ENCODE peak calls at places on chromosome 21, in seven cellular contexts. A, J, B, S, X, D and I are unnamed samples.
A peak's percentile ranks its signal among the peaks of the same experiment; 100 is the strongest.

GRCh38 chr21:25879203-25879602 is 144.4 kb downstream of the GABPA start:
- DNase-seq in A (no peak), J (no peak), B (no peak), S (no peak), X (peak; percentile 67), D (no peak), I (no peak)

GRCh38 chr21:21851657-21852056 is 853.4 kb downstream of the NCAM2 start:
- DNase-seq in A (no peak), J (no peak), B (no peak), S (no peak), X (no peak), D (no peak), I (peak; percentile 13)

GRCh38 chr21:28207776-28208175 is 784.9 kb downstream of the LTN1 start:
- DNase-seq in A (no peak), J (no peak), B (no peak), S (no peak), X (no peak), D (peak; percentile 12), I (peak; percentile 83)

GRCh38 chr21:31862078-31862477 is 10.7 kb upstream of the HUNK start:
- DNase-seq in A (no peak), J (no peak), B (no peak), S (no peak), X (no peak), D (no peak), I (no peak)

GRCh38 chr21:14096172-14096571 is 114.6 kb downstream of the LIPI start:
- DNase-seq in A (peak; percentile 36), J (no peak), B (no peak), S (no peak), X (no peak), D (no peak), I (no peak)

GRCh38 chr21:35829014-35829525 is 231.3 kb downstream of the SETD4 start:
- DNase-seq in A (no peak), J (no peak), B (no peak), S (no peak), X (no peak), D (no peak), I (no peak)

GRCh38 chr21:31909772-31910470 is 37.1 kb downstream of the HUNK start:
- DNase-seq in A (no peak), J (no peak), B (no peak), S (no peak), X (no peak), D (no peak), I (no peak)

GRCh38 chr21:40507978-40508377 is 339.0 kb downstream of the DSCAM start:
- DNase-seq in A (no peak), J (no peak), B (peak; percentile 26), S (no peak), X (peak; percentile 55), D (no peak), I (peak; percentile 4)

GRCh38 chr21:16536661-16537359 is 807.0 kb downstream of the USP25 start:
- DNase-seq in A (no peak), J (no peak), B (no peak), S (no peak), X (no peak), D (no peak), I (peak; percentile 6)

GRCh38 chr21:15761508-15762100 is 31.8 kb downstream of the USP25 start:
- DNase-seq in A (no peak), J (no peak), B (no peak), S (no peak), X (peak; percentile 59), D (no peak), I (no peak)

GRCh38 chr21:38859852-38860251 is 54.1 kb downstream of the ETS2 start:
- DNase-seq in A (no peak), J (no peak), B (no peak), S (no peak), X (no peak), D (no peak), I (peak; percentile 39)

GRCh38 chr21:33403128-33403785 is at the start of gene IFNGR2:
- DNase-seq in A (no peak), J (peak; percentile 92), B (no peak), S (no peak), X (no peak), D (peak; percentile 88), I (no peak)

GRCh38 chr21:25578070-25578961 is 29.0 kb downstream of the MRPL39 start:
- DNase-seq in A (peak; percentile 63), J (no peak), B (no peak), S (no peak), X (peak; percentile 6), D (no peak), I (peak; percentile 36)

GRCh38 chr21:26715116-26715515 is 130.1 kb downstream of the ADAMTS1 start:
- DNase-seq in A (no peak), J (no peak), B (no peak), S (no peak), X (no peak), D (no peak), I (no peak)

GRCh38 chr21:46324390-46325072 is 575 bp downstream of the PCNT start:
- DNase-seq in A (no peak), J (peak; percentile 96), B (peak; percentile 44), S (peak; percentile 29), X (peak; percentile 42), D (peak; percentile 97), I (peak; percentile 70)
- TF ChIP-seq RFX5 in A (no peak), J (no peak), B (no peak), S (no peak), X (no peak), D (no peak), I (no peak)

GRCh38 chr21:43591468-43592050 is 67.7 kb downstream of the HSF2BP start:
- DNase-seq in A (no peak), J (no peak), B (no peak), S (no peak), X (peak; percentile 93), D (no peak), I (no peak)

GRCh38 chr21:43585514-43585913 is 73.8 kb downstream of the HSF2BP start:
- DNase-seq in A (no peak), J (no peak), B (no peak), S (no peak), X (no peak), D (no peak), I (no peak)

GRCh38 chr21:43585924-43586411 is 73.3 kb downstream of the HSF2BP start:
- DNase-seq in A (no peak), J (no peak), B (peak; percentile 78), S (no peak), X (peak; percentile 99), D (no peak), I (peak; percentile 98)

GRCh38 chr21:43590220-43590619 is 69.1 kb downstream of the HSF2BP start:
- DNase-seq in A (no peak), J (no peak), B (no peak), S (no peak), X (peak; percentile 73), D (no peak), I (no peak)

DNA sequence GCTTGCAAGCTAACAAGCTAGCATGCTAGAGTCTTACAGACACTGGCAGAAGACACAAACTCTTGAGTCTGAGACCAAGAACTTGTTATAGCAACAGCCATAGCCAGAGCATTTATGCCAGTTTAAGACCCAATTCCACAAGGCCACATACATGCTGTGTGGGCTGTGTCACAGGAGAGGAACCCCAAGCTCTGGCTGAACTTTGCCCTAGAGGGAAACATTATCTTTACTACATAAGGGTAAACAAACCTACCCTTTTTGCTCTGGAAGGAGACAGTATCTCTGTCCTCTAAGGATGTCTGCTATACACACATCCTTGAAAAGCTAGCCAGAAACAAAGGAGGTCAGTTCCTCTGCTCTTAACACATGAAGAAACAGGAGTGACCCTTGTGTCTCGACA is 70.3 kb downstream of the HSF2BP start:
- DNase-seq in A (no peak), J (no peak), B (no peak), S (no peak), X (peak; percentile 57), D (no peak), I (no peak)
- H3K4me1 ChIP-seq in A (no peaks in the 10 kb centered on the region), J (no peaks in the 10 kb centered on the region), B (peaks cover 93% of the 10 kb centered on the region), S (no peaks in the 10 kb centered on the region), X (peaks cover 89% of the 10 kb centered on the region), D (no peaks in the 10 kb centered on the region), I (peaks cover 7% of the 10 kb centered on the region)

GRCh38 chr21:41798326-41798725 is 31.5 kb upstream of the RIPK4 start:
- DNase-seq in A (no peak), J (no peak), B (no peak), S (no peak), X (no peak), D (no peak), I (no peak)

GRCh38 chr21:41792711-41793110 is 25.9 kb upstream of the RIPK4 start:
- DNase-seq in A (no peak), J (no peak), B (no peak), S (no peak), X (no peak), D (no peak), I (no peak)

GRCh38 chr21:41799763-41800162 is 32.9 kb upstream of the RIPK4 start:
- DNase-seq in A (no peak), J (no peak), B (no peak), S (no peak), X (no peak), D (no peak), I (no peak)

GRCh38 chr21:41794600-41794999 is 27.7 kb upstream of the RIPK4 start:
- DNase-seq in A (no peak), J (no peak), B (no peak), S (no peak), X (no peak), D (no peak), I (no peak)

DNA sequence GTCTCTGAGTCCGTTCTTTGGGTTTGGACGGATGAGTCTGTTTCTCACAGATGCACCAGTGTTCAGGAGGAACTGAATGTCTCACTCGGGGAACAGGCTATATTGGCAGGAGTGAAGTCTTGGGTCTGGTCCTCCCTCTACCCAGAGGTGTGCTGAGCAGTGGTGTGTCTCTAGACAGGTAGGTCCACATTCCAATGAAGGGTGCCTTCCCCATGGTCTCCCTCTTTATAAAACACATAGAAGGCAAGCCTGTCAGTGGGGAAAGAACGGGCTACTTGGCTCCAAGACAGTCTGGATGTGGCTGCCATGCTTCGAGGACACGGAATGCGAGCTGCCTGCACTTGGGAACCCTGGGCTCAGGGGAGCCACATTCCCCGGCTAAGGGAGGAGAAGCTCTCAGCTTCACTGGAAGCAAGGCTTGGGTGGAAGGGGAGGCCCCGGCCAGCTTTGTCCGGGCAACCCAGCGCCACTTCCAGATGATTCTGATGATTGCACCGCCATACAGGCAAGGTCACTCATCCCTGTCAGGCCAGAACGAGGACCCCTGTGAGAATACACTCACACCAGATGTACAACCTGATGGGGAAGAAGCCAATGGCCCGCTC is 29.7 kb upstream of the RIPK4 start:
- DNase-seq in A (no peak), J (no peak), B (no peak), S (no peak), X (no peak), D (no peak), I (no peak)
- TF ChIP-seq RFX5 in A (no peak), J (no peak), B (no peak), S (no peak), X (no peak), D (no peak), I (no peak)

DNA sequence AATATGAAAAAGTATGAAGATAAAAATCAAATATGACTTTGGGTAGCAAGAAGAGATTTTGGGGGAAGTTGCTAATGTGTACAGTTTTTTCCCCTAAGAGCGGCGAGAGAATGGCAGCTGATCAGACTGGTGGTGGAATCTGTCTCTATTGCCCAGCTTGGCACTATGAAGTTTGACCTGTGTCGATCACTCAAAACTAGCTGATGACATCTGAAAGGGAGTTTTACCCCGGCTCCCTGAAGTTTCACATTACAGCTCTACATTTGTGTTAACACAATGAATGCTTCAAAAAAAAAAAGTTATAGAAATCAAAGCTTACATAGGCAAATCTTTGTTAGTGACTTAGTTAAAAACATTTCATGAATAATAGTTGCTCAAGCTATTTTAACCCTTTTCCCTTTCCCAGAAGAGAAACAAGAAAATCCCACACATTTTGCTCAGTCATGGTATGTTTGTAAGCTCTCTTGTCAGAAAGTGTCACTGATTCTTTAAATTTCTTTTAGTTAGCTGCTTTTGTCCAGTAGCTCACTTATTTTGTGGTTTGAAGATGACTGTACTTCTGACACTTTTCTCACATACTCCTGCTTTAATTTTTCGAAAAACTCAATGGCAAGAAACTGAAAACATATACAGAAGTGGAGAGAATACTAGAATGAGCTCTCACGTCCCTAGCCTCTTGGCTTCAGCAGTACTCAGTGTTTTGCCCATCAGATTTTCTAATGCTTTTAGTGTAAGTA is 41.3 kb downstream of the DYRK1A start:
- DNase-seq in A (peak; percentile 43), J (no peak), B (no peak), S (no peak), X (no peak), D (no peak), I (peak; percentile 63)
- H3K4me1 ChIP-seq in A (peaks cover 48% of the 10 kb centered on the region), J (peaks cover 24% of the 10 kb centered on the region), B (peaks cover 32% of the 10 kb centered on the region), S (no peaks in the 10 kb centered on the region), X (peaks cover 14% of the 10 kb centered on the region), D (peaks cover 10% of the 10 kb centered on the region), I (peaks cover 19% of the 10 kb centered on the region)